ENCODE peak calls at places on chromosomes 13 and 19, in four cellular contexts. E, G, W and I are unnamed samples.

GRCh38 chr13:22915442-22916082 is 265.2 kb upstream of the SGCG start:
- DNase-seq in E (peak; percentile 17), G (no peak), W (peak; percentile 38), I (peak; percentile 3)

GRCh38 chr13:110388141-110388943 is 81.3 kb downstream of the COL4A2 start:
- DNase-seq in E (peak; percentile 83), G (no peak), W (no peak), I (no peak)

GRCh38 chr19:16143399-16144215 is at the start of gene HSH2D:
- DNase-seq in E (no peak), G (peak; percentile 90), W (no peak), I (no peak)

GRCh38 chr19:29129148-29129547 is 83.8 kb downstream of the UQCRFS1 start:
- DNase-seq in E (no peak), G (no peak), W (no peak), I (no peak)

GRCh38 chr19:43639507-43640423 is at the start of gene CADM4:
- DNase-seq in E (no peak), G (no peak), W (peak; percentile 37), I (no peak)

GRCh38 chr19:35756373-35757230 is at the start of gene HSPB6:
- DNase-seq in E (peak; percentile 72), G (no peak), W (no peak), I (no peak)

GRCh38 chr13:73335938-73336337 is 277.1 kb downstream of the KLF5 start:
- DNase-seq in E (no peak), G (no peak), W (no peak), I (peak; percentile 28)

GRCh38 chr19:1247747-1248453 is 483 bp upstream of the MIDN start:
- DNase-seq in E (peak; percentile 70), G (no peak), W (peak; percentile 86), I (no peak)

GRCh38 chr19:45506246-45506990 is 861 bp upstream of the VASP start:
- DNase-seq in E (peak; percentile 88), G (peak; percentile 64), W (peak; percentile 98), I (peak; percentile 97)

GRCh38 chr13:98466634-98467236 is 110.2 kb downstream of the STK24 start:
- DNase-seq in E (peak; percentile 55), G (no peak), W (peak; percentile 54), I (peak; percentile 55)

GRCh38 chr13:28320209-28320608 is 174.7 kb downstream of the FLT1 start:
- DNase-seq in E (no peak), G (no peak), W (no peak), I (no peak)

GRCh38 chr13:23433171-23434153 is at the start of gene SACS:
- DNase-seq in E (peak; percentile 52), G (no peak), W (no peak), I (peak; percentile 26)

GRCh38 chr13:62305758-62306157 is 890.1 kb upstream of the PCDH20 start:
- DNase-seq in E (no peak), G (peak; percentile 51), W (no peak), I (no peak)

GRCh38 chr13:25478186-25478585 is 106.4 kb downstream of the ATP8A2 start:
- DNase-seq in E (no peak), G (no peak), W (peak; percentile 4), I (no peak)

GRCh38 chr19:10219678-10220077 is 11.5 kb downstream of the S1PR2 start:
- DNase-seq in E (peak; percentile 89), G (peak; percentile 88), W (peak; percentile 65), I (peak; percentile 61)

GRCh38 chr13:113393572-113394503 is 29.9 kb upstream of the GRTP1 start:
- DNase-seq in E (peak; percentile 59), G (peak; percentile 1), W (peak; percentile 82), I (peak; percentile 68)
- TF ChIP-seq ELK1 in E (no peak), G (no peak), W (no peak), I (no peak)

GRCh38 chr19:13804830-13805683 is 9.8 kb downstream of the ZSWIM4 start:
- DNase-seq in E (no peak), G (no peak), W (peak; percentile 35), I (no peak)
- TF ChIP-seq CTCF in E (peak; percentile 15), G (no peak), W (peak; percentile 44), I (no peak)

DNA sequence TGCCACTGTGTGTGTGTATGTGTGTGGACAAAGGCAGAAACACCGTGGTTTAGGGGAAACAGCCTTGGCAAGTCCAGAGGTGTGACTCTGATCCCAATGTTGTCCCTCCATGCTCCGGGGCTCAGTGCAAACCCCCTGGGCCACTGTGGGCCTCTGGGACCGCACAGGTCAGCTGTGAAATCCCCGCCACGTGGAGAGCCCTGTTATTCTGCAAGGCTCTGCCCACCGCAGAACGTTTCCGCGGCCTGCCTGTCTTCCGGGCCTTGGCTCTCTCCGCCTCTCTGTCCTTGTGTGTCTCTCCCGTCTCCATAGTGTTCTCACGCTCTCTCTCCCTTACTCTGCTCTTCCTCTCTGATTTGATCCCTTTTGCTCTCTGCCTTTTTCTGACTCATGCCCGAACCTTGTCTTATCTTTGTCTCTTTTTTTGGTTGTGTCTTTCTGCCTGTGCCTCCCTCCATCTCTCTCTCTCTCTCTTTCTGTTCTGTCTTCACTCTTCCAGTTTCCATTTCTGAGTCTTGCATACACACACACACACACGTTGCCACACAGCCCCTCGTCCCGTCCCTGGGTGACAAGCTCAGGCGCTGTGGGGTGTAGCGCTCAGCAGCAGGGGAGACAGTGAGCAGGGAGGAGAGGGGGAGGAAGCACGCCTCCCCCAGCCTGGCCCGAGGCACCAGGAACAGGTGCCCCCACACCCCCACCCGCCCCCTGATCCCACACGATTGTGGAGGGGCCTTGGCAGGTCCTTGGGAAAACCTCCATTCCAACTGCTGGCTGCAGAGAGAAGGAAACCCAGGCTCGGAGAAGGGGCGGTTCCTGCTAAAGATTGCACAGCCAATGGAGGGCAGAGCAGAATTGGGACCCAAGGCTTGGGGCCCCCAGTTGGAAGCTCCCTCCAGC is 3.0 kb downstream of the TTYH1 start:
- DNase-seq in E (peak; percentile 19), G (no peak), W (no peak), I (no peak)
- TF ChIP-seq ELK1 in E (no peak), G (no peak), W (no peak), I (no peak)

GRCh38 chr19:15120135-15121026 is 13.2 kb downstream of the SYDE1 start:
- DNase-seq in E (no peak), G (no peak), W (peak; percentile 8), I (no peak)
- TF ChIP-seq CTCF in E (no peak), G (no peak), W (peak; percentile 7), I (no peak)

GRCh38 chr19:47726467-47726866 is 13.2 kb downstream of the EHD2 start:
- DNase-seq in E (peak; percentile 76), G (no peak), W (no peak), I (no peak)
- TF ChIP-seq ELK1 in E (no peak), G (no peak), W (no peak), I (no peak)

DNA sequence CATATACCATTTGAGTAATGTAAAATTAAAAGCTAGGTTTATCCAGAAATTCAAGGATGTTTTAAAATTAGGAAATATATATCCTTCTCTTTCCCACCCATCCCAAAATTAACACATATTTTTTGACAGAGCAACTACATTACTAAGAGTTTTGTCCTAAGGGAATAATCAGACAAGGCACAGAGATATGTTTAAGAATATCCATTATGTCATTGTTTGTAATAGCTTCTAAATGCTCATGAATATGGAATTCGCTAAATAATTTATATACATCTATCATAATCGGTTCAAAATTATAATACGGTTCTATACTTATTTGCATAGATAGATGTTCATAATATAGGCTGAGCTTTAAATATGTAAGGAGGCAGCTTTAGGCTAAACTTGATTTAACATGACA is 9.8 kb downstream of the UBL3 start:
- DNase-seq in E (no peak), G (no peak), W (no peak), I (no peak)
- TF ChIP-seq CTCF in E (no peak), G (no peak), W (no peak), I (no peak)